ENCODE peak calls at places on chromosomes 2 and 18, in eight cellular contexts. One of them, this sample, is unnamed.

GRCh38 chr2:27832396-27832795 is 57.8 kb downstream of the RBKS start:
- DNase-seq in CD8-positive, alpha-beta memory T cell: no peak
- DNase-seq in A673: peak; percentile 35
- DNase-seq in cardiac muscle cell: peak; percentile 77
- DNase-seq in mucosa of descending colon: no peak
- DNase-seq in heart right ventricle: no peak
- DNase-seq in neural progenitor cell: no peak
- DNase-seq in GM23248: peak; percentile 85
- DNase-seq in this sample: no peak

GRCh38 chr2:101616411-101616810 is 81.1 kb upstream of the MAP4K4 start:
- DNase-seq in mucosa of descending colon: no peak
- DNase-seq in heart right ventricle: peak; percentile 33
- DNase-seq in neural progenitor cell: no peak
- DNase-seq in A673: no peak
- DNase-seq in CD8-positive, alpha-beta memory T cell: no peak
- DNase-seq in GM23248: no peak
- DNase-seq in cardiac muscle cell: peak; percentile 35
- DNase-seq in this sample: no peak

GRCh38 chr2:236744316-236745105 is 174.9 kb downstream of the ACKR3 start:
- DNase-seq in mucosa of descending colon: no peak
- DNase-seq in CD8-positive, alpha-beta memory T cell: no peak
- DNase-seq in cardiac muscle cell: peak; percentile 99
- DNase-seq in GM23248: peak; percentile 95
- DNase-seq in heart right ventricle: no peak
- DNase-seq in neural progenitor cell: no peak
- DNase-seq in A673: no peak
- DNase-seq in this sample: no peak

GRCh38 chr2:161418715-161419337 is 2.7 kb downstream of the TBR1 start:
- DNase-seq in cardiac muscle cell: peak; percentile 18
- DNase-seq in GM23248: peak; percentile 45
- DNase-seq in heart right ventricle: peak; percentile 11
- DNase-seq in neural progenitor cell: peak; percentile 82
- DNase-seq in CD8-positive, alpha-beta memory T cell: no peak
- DNase-seq in mucosa of descending colon: peak; percentile 44
- DNase-seq in A673: no peak
- DNase-seq in this sample: peak; percentile 87

GRCh38 chr18:8816805-8817204 is 111.4 kb downstream of the MTCL1 start:
- DNase-seq in GM23248: peak; percentile 66
- DNase-seq in neural progenitor cell: no peak
- DNase-seq in heart right ventricle: no peak
- DNase-seq in mucosa of descending colon: no peak
- DNase-seq in cardiac muscle cell: peak; percentile 86
- DNase-seq in A673: no peak
- DNase-seq in CD8-positive, alpha-beta memory T cell: no peak
- DNase-seq in this sample: no peak

GRCh38 chr2:149483004-149483605 is 104.5 kb downstream of the MMADHC start:
- DNase-seq in A673: no peak
- DNase-seq in neural progenitor cell: no peak
- DNase-seq in cardiac muscle cell: peak; percentile 65
- DNase-seq in mucosa of descending colon: no peak
- DNase-seq in GM23248: peak; percentile 23
- DNase-seq in heart right ventricle: no peak
- DNase-seq in CD8-positive, alpha-beta memory T cell: no peak
- DNase-seq in this sample: no peak

GRCh38 chr2:12032975-12033374 is 286.5 kb downstream of the LPIN1 start:
- DNase-seq in cardiac muscle cell: peak; percentile 6
- DNase-seq in GM23248: peak; percentile 35
- DNase-seq in CD8-positive, alpha-beta memory T cell: no peak
- DNase-seq in A673: no peak
- DNase-seq in heart right ventricle: no peak
- DNase-seq in mucosa of descending colon: no peak
- DNase-seq in neural progenitor cell: no peak
- DNase-seq in this sample: no peak

GRCh38 chr2:120539421-120539936 is 193.5 kb downstream of the INHBB start:
- DNase-seq in neural progenitor cell: no peak
- DNase-seq in mucosa of descending colon: no peak
- DNase-seq in heart right ventricle: no peak
- DNase-seq in GM23248: no peak
- DNase-seq in A673: no peak
- DNase-seq in cardiac muscle cell: no peak
- DNase-seq in CD8-positive, alpha-beta memory T cell: no peak
- DNase-seq in this sample: no peak

GRCh38 chr2:108345941-108346340 is 31.8 kb upstream of the SULT1C4 start:
- DNase-seq in neural progenitor cell: no peak
- DNase-seq in CD8-positive, alpha-beta memory T cell: no peak
- DNase-seq in mucosa of descending colon: peak; percentile 27
- DNase-seq in GM23248: no peak
- DNase-seq in cardiac muscle cell: no peak
- DNase-seq in heart right ventricle: no peak
- DNase-seq in A673: no peak
- DNase-seq in this sample: no peak

GRCh38 chr2:584863-585823 is 92.1 kb downstream of the TMEM18 start:
- DNase-seq in mucosa of descending colon: peak; percentile 7
- DNase-seq in A673: no peak
- DNase-seq in neural progenitor cell: peak; percentile 16
- DNase-seq in heart right ventricle: no peak
- DNase-seq in CD8-positive, alpha-beta memory T cell: peak; percentile 6
- DNase-seq in GM23248: no peak
- DNase-seq in cardiac muscle cell: no peak
- DNase-seq in this sample: peak; percentile 44

GRCh38 chr2:9463698-9464034 is 10.7 kb upstream of the IAH1 start:
- DNase-seq in GM23248: no peak
- DNase-seq in cardiac muscle cell: no peak
- DNase-seq in mucosa of descending colon: no peak
- DNase-seq in heart right ventricle: no peak
- DNase-seq in A673: no peak
- DNase-seq in neural progenitor cell: no peak
- DNase-seq in CD8-positive, alpha-beta memory T cell: no peak
- DNase-seq in this sample: no peak

GRCh38 chr2:175063741-175064140 is 58.6 kb upstream of the CHN1 start:
- DNase-seq in GM23248: peak; percentile 32
- DNase-seq in cardiac muscle cell: no peak
- DNase-seq in neural progenitor cell: no peak
- DNase-seq in CD8-positive, alpha-beta memory T cell: no peak
- DNase-seq in heart right ventricle: no peak
- DNase-seq in mucosa of descending colon: no peak
- DNase-seq in A673: no peak
- DNase-seq in this sample: no peak

GRCh38 chr2:182716665-182716990 is 571 bp downstream of the DNAJC10 start:
- DNase-seq in heart right ventricle: no peak
- DNase-seq in mucosa of descending colon: peak; percentile 50
- DNase-seq in A673: no peak
- DNase-seq in cardiac muscle cell: no peak
- DNase-seq in neural progenitor cell: no peak
- DNase-seq in CD8-positive, alpha-beta memory T cell: no peak
- DNase-seq in GM23248: no peak
- DNase-seq in this sample: no peak

GRCh38 chr18:74290831-74291770 is 662 bp downstream of the CYB5A start:
- DNase-seq in heart right ventricle: no peak
- DNase-seq in cardiac muscle cell: peak; percentile 47
- DNase-seq in neural progenitor cell: peak; percentile 71
- DNase-seq in A673: no peak
- DNase-seq in CD8-positive, alpha-beta memory T cell: no peak
- DNase-seq in GM23248: no peak
- DNase-seq in mucosa of descending colon: peak; percentile 80
- DNase-seq in this sample: peak; percentile 89

GRCh38 chr2:157468931-157469708 is 25.2 kb upstream of the CYTIP start:
- DNase-seq in GM23248: peak; percentile 79
- DNase-seq in neural progenitor cell: no peak
- DNase-seq in cardiac muscle cell: peak; percentile 38
- DNase-seq in heart right ventricle: no peak
- DNase-seq in CD8-positive, alpha-beta memory T cell: no peak
- DNase-seq in mucosa of descending colon: no peak
- DNase-seq in A673: no peak
- DNase-seq in this sample: no peak

GRCh38 chr2:186485871-186486650 is at the start of gene ZC3H15:
- DNase-seq in cardiac muscle cell: peak; percentile 98
- DNase-seq in heart right ventricle: peak; percentile 98
- DNase-seq in neural progenitor cell: peak; percentile 96
- DNase-seq in mucosa of descending colon: peak; percentile 96
- DNase-seq in CD8-positive, alpha-beta memory T cell: peak; percentile 95
- DNase-seq in A673: peak; percentile 99
- DNase-seq in GM23248: peak; percentile 100
- DNase-seq in this sample: peak; percentile 97
- H3K4me1 ChIP-seq in cardiac muscle cell: peaks cover 23% of the 10 kb centered on the region
- H3K4me1 ChIP-seq in heart right ventricle: peaks cover 56% of the 10 kb centered on the region
- H3K4me1 ChIP-seq in neural progenitor cell: peaks cover 41% of the 10 kb centered on the region
- H3K4me1 ChIP-seq in mucosa of descending colon: peaks cover 27% of the 10 kb centered on the region
- H3K4me1 ChIP-seq in CD8-positive, alpha-beta memory T cell: peaks cover 60% of the 10 kb centered on the region
- H3K4me1 ChIP-seq in A673: peaks cover 27% of the 10 kb centered on the region
- H3K4me1 ChIP-seq in GM23248: peaks cover 21% of the 10 kb centered on the region
- H3K4me1 ChIP-seq in this sample: peaks cover 7% of the 10 kb centered on the region

GRCh38 chr2:25365241-25365640 is 23.5 kb upstream of the DNMT3A start:
- DNase-seq in CD8-positive, alpha-beta memory T cell: no peak
- DNase-seq in heart right ventricle: no peak
- DNase-seq in neural progenitor cell: no peak
- DNase-seq in GM23248: no peak
- DNase-seq in cardiac muscle cell: no peak
- DNase-seq in A673: no peak
- DNase-seq in mucosa of descending colon: no peak
- DNase-seq in this sample: peak; percentile 46

GRCh38 chr2:25363733-25364132 is 22.0 kb upstream of the DNMT3A start:
- DNase-seq in mucosa of descending colon: no peak
- DNase-seq in cardiac muscle cell: no peak
- DNase-seq in neural progenitor cell: no peak
- DNase-seq in A673: no peak
- DNase-seq in heart right ventricle: no peak
- DNase-seq in CD8-positive, alpha-beta memory T cell: no peak
- DNase-seq in GM23248: no peak
- DNase-seq in this sample: peak; percentile 37

GRCh38 chr2:25361261-25362048 is 19.7 kb upstream of the DNMT3A start:
- DNase-seq in CD8-positive, alpha-beta memory T cell: no peak
- DNase-seq in cardiac muscle cell: no peak
- DNase-seq in GM23248: no peak
- DNase-seq in A673: no peak
- DNase-seq in mucosa of descending colon: no peak
- DNase-seq in neural progenitor cell: no peak
- DNase-seq in heart right ventricle: no peak
- DNase-seq in this sample: no peak

GRCh38 chr2:25362049-25362563 is 20.4 kb upstream of the DNMT3A start:
- DNase-seq in A673: peak; percentile 94
- DNase-seq in neural progenitor cell: peak; percentile 93
- DNase-seq in mucosa of descending colon: peak; percentile 97
- DNase-seq in cardiac muscle cell: peak; percentile 92
- DNase-seq in heart right ventricle: peak; percentile 91
- DNase-seq in GM23248: peak; percentile 88
- DNase-seq in CD8-positive, alpha-beta memory T cell: peak; percentile 88
- DNase-seq in this sample: peak; percentile 99

GRCh38 chr2:25362564-25363145 is 20.9 kb upstream of the DNMT3A start:
- DNase-seq in CD8-positive, alpha-beta memory T cell: peak; percentile 57
- DNase-seq in neural progenitor cell: no peak
- DNase-seq in GM23248: peak; percentile 21
- DNase-seq in mucosa of descending colon: peak; percentile 65
- DNase-seq in cardiac muscle cell: no peak
- DNase-seq in heart right ventricle: peak; percentile 44
- DNase-seq in A673: no peak
- DNase-seq in this sample: peak; percentile 54
- H3K4me3 ChIP-seq in CD8-positive, alpha-beta memory T cell: peak overlapping the region; percentile 88
- H3K4me3 ChIP-seq in neural progenitor cell: no peak overlapping the region
- H3K4me3 ChIP-seq in GM23248: peak overlapping the region; percentile 72
- H3K4me3 ChIP-seq in mucosa of descending colon: no peak overlapping the region
- H3K4me3 ChIP-seq in cardiac muscle cell: no peak overlapping the region
- H3K4me3 ChIP-seq in heart right ventricle: no peak overlapping the region
- H3K4me3 ChIP-seq in A673: peak overlapping the region; percentile 22
- H3K4me3 ChIP-seq in this sample: no peak overlapping the region

DNA sequence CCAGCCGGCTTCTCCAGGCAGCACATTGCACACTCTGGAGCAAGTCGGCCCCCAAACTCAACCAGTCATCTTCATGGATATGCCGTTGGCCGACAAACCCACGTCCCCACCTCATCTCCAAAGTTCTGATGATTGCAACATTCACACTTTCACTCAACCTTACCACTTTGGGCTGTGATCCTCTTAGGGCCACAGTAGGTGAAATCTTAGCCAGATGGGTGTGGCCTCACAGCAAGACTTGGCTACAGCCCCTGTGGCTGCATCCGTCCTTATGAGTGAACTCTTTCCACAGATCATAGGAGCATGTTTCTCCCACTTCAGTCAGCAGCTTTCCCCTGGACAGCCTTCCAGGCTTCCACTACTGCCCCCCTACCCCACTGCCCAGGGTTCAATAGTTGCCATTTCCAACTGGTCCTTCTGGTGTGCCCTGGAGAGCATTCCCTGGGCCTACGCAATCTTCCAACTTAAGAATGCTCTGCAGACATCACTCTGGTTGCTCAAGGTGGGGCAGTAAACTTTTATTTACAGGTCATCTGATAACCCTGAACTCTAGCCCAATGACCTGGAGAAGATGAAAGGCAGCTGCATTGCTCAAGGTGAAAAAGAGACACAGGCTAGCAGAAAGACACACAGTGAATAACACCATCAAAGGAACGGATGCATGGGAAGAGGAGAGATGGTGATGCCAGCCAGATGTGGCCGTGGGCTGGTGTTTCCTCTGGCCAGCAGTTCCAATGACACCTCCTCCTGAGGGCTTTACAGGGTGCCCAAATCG is 34.5 kb downstream of the ARL4C start:
- DNase-seq in A673: no peak
- DNase-seq in CD8-positive, alpha-beta memory T cell: no peak
- DNase-seq in mucosa of descending colon: no peak
- DNase-seq in GM23248: no peak
- DNase-seq in cardiac muscle cell: no peak
- DNase-seq in neural progenitor cell: no peak
- DNase-seq in heart right ventricle: no peak
- DNase-seq in this sample: no peak
- H3K4me1 ChIP-seq in A673: no peaks in the 10 kb centered on the region
- H3K4me1 ChIP-seq in CD8-positive, alpha-beta memory T cell: peaks cover 70% of the 10 kb centered on the region
- H3K4me1 ChIP-seq in mucosa of descending colon: no peaks in the 10 kb centered on the region
- H3K4me1 ChIP-seq in GM23248: no peaks in the 10 kb centered on the region
- H3K4me1 ChIP-seq in cardiac muscle cell: no peaks in the 10 kb centered on the region
- H3K4me1 ChIP-seq in neural progenitor cell: peaks cover 4% of the 10 kb centered on the region
- H3K4me1 ChIP-seq in heart right ventricle: no peaks in the 10 kb centered on the region
- H3K4me1 ChIP-seq in this sample: no peaks in the 10 kb centered on the region

GRCh38 chr2:44086639-44087036 is 82.0 kb upstream of the PPM1B start:
- DNase-seq in heart right ventricle: no peak
- DNase-seq in mucosa of descending colon: no peak
- DNase-seq in A673: no peak
- DNase-seq in cardiac muscle cell: no peak
- DNase-seq in CD8-positive, alpha-beta memory T cell: no peak
- DNase-seq in GM23248: no peak
- DNase-seq in neural progenitor cell: peak; percentile 23
- DNase-seq in this sample: no peak

GRCh38 chr2:44084850-44085249 is 83.8 kb upstream of the PPM1B start:
- DNase-seq in heart right ventricle: no peak
- DNase-seq in CD8-positive, alpha-beta memory T cell: no peak
- DNase-seq in neural progenitor cell: no peak
- DNase-seq in A673: no peak
- DNase-seq in mucosa of descending colon: no peak
- DNase-seq in cardiac muscle cell: no peak
- DNase-seq in GM23248: no peak
- DNase-seq in this sample: peak; percentile 20

GRCh38 chr2:44087714-44088092 is 81.0 kb upstream of the PPM1B start:
- DNase-seq in A673: no peak
- DNase-seq in heart right ventricle: no peak
- DNase-seq in GM23248: peak; percentile 3
- DNase-seq in CD8-positive, alpha-beta memory T cell: no peak
- DNase-seq in mucosa of descending colon: peak; percentile 28
- DNase-seq in neural progenitor cell: peak; percentile 26
- DNase-seq in cardiac muscle cell: no peak
- DNase-seq in this sample: peak; percentile 63

GRCh38 chr2:44083054-44083453 is 85.6 kb upstream of the PPM1B start:
- DNase-seq in neural progenitor cell: no peak
- DNase-seq in CD8-positive, alpha-beta memory T cell: no peak
- DNase-seq in heart right ventricle: no peak
- DNase-seq in cardiac muscle cell: no peak
- DNase-seq in A673: no peak
- DNase-seq in GM23248: no peak
- DNase-seq in mucosa of descending colon: no peak
- DNase-seq in this sample: peak; percentile 8

GRCh38 chr2:44087037-44087713 is 81.5 kb upstream of the PPM1B start:
- DNase-seq in neural progenitor cell: peak; percentile 90
- DNase-seq in A673: peak; percentile 75
- DNase-seq in mucosa of descending colon: peak; percentile 94
- DNase-seq in heart right ventricle: peak; percentile 86
- DNase-seq in GM23248: peak; percentile 90
- DNase-seq in CD8-positive, alpha-beta memory T cell: peak; percentile 76
- DNase-seq in cardiac muscle cell: peak; percentile 85
- DNase-seq in this sample: peak; percentile 96
- H3K4me3 ChIP-seq in neural progenitor cell: peak overlapping the region; percentile 44
- H3K4me3 ChIP-seq in A673: peak overlapping the region; percentile 41
- H3K4me3 ChIP-seq in mucosa of descending colon: no peak overlapping the region
- H3K4me3 ChIP-seq in heart right ventricle: no peak overlapping the region
- H3K4me3 ChIP-seq in GM23248: peak overlapping the region; percentile 71
- H3K4me3 ChIP-seq in CD8-positive, alpha-beta memory T cell: peak overlapping the region; percentile 52
- H3K4me3 ChIP-seq in cardiac muscle cell: peak overlapping the region; percentile 5
- H3K4me3 ChIP-seq in this sample: peak overlapping the region; percentile 75